ENCODE peak calls at places on chromosomes 13 and 19, in seven cellular contexts. One of them, this sample, is unnamed.

GRCh38 chr13:65854431-65854830 is 1375.7 kb downstream of the PCDH9 start:
- DNase-seq in K562: no peak
- DNase-seq in H1: no peak
- DNase-seq in transverse colon: no peak
- DNase-seq in esophagus muscularis mucosa: no peak
- DNase-seq in stomach: no peak
- DNase-seq in SK-N-SH: no peak
- DNase-seq in this sample: no peak

GRCh38 chr19:38265213-38265861 is 964 bp downstream of the SPINT2 start:
- DNase-seq in esophagus muscularis mucosa: no peak
- DNase-seq in H1: no peak
- DNase-seq in K562: no peak
- DNase-seq in transverse colon: peak
- DNase-seq in SK-N-SH: no peak
- DNase-seq in stomach: peak
- DNase-seq in this sample: peak

GRCh38 chr13:107373551-107373950 is 805.6 kb upstream of the ARGLU1 start:
- DNase-seq in transverse colon: no peak
- DNase-seq in esophagus muscularis mucosa: no peak
- DNase-seq in H1: no peak
- DNase-seq in stomach: no peak
- DNase-seq in K562: no peak
- DNase-seq in SK-N-SH: no peak
- DNase-seq in this sample: no peak

GRCh38 chr19:30335306-30335886 is 36.8 kb upstream of the ZNF536 start:
- DNase-seq in transverse colon: no peak
- DNase-seq in esophagus muscularis mucosa: no peak
- DNase-seq in SK-N-SH: no peak
- DNase-seq in stomach: peak
- DNase-seq in H1: no peak
- DNase-seq in K562: no peak
- DNase-seq in this sample: no peak

GRCh38 chr19:40990972-40991381 is at the start of gene CYP2B6:
- DNase-seq in stomach: no peak
- DNase-seq in transverse colon: peak
- DNase-seq in SK-N-SH: no peak
- DNase-seq in K562: no peak
- DNase-seq in esophagus muscularis mucosa: no peak
- DNase-seq in H1: no peak
- DNase-seq in this sample: no peak

GRCh38 chr13:75486146-75486545 is 4.2 kb upstream of the TBC1D4 start:
- DNase-seq in transverse colon: no peak
- DNase-seq in K562: no peak
- DNase-seq in H1: no peak
- DNase-seq in stomach: no peak
- DNase-seq in esophagus muscularis mucosa: no peak
- DNase-seq in SK-N-SH: no peak
- DNase-seq in this sample: no peak

GRCh38 chr13:27012482-27013197 is 159.0 kb downstream of the USP12 start:
- DNase-seq in esophagus muscularis mucosa: no peak
- DNase-seq in transverse colon: no peak
- DNase-seq in SK-N-SH: no peak
- DNase-seq in H1: peak
- DNase-seq in stomach: no peak
- DNase-seq in K562: no peak
- DNase-seq in this sample: peak

GRCh38 chr19:18479964-18480723 is 41.7 kb downstream of the ELL start:
- DNase-seq in transverse colon: peak
- DNase-seq in K562: no peak
- DNase-seq in H1: no peak
- DNase-seq in stomach: peak
- DNase-seq in esophagus muscularis mucosa: peak
- DNase-seq in SK-N-SH: no peak
- DNase-seq in this sample: no peak

GRCh38 chr19:12779162-12779993 is 4.0 kb upstream of the HOOK2 start:
- DNase-seq in esophagus muscularis mucosa: no peak
- DNase-seq in stomach: no peak
- DNase-seq in H1: no peak
- DNase-seq in K562: no peak
- DNase-seq in SK-N-SH: peak
- DNase-seq in transverse colon: peak
- DNase-seq in this sample: peak

GRCh38 chr19:50896591-50897190 is 14.5 kb downstream of the KLK4 start:
- DNase-seq in K562: peak
- DNase-seq in esophagus muscularis mucosa: no peak
- DNase-seq in transverse colon: no peak
- DNase-seq in H1: no peak
- DNase-seq in stomach: no peak
- DNase-seq in SK-N-SH: no peak
- DNase-seq in this sample: no peak

GRCh38 chr19:10683582-10683981 is 17.7 kb upstream of the QTRT1 start:
- DNase-seq in K562: no peak
- DNase-seq in transverse colon: no peak
- DNase-seq in SK-N-SH: no peak
- DNase-seq in esophagus muscularis mucosa: no peak
- DNase-seq in stomach: no peak
- DNase-seq in H1: no peak
- DNase-seq in this sample: no peak

GRCh38 chr19:33063356-33064116 is 1.2 kb downstream of the RHPN2 start:
- DNase-seq in esophagus muscularis mucosa: no peak
- DNase-seq in SK-N-SH: peak
- DNase-seq in K562: peak
- DNase-seq in transverse colon: peak
- DNase-seq in stomach: peak
- DNase-seq in H1: peak
- DNase-seq in this sample: peak

GRCh38 chr13:68714292-68714691 is 1393.3 kb upstream of the ATXN8OS start:
- DNase-seq in K562: no peak
- DNase-seq in stomach: no peak
- DNase-seq in esophagus muscularis mucosa: no peak
- DNase-seq in H1: no peak
- DNase-seq in transverse colon: no peak
- DNase-seq in SK-N-SH: no peak
- DNase-seq in this sample: no peak

GRCh38 chr13:30466841-30467252 is 1.1 kb upstream of the HMGB1 start:
- DNase-seq in SK-N-SH: no peak
- DNase-seq in transverse colon: no peak
- DNase-seq in K562: no peak
- DNase-seq in H1: no peak
- DNase-seq in esophagus muscularis mucosa: no peak
- DNase-seq in stomach: no peak
- DNase-seq in this sample: no peak

GRCh38 chr13:36674337-36675212 is 755 bp downstream of the SERTM1 start:
- DNase-seq in esophagus muscularis mucosa: no peak
- DNase-seq in transverse colon: no peak
- DNase-seq in stomach: no peak
- DNase-seq in SK-N-SH: peak
- DNase-seq in H1: peak
- DNase-seq in K562: no peak
- DNase-seq in this sample: no peak

GRCh38 chr19:17948967-17949930 is 16.4 kb downstream of the CCDC124 start:
- DNase-seq in H1: peak
- DNase-seq in K562: no peak
- DNase-seq in stomach: no peak
- DNase-seq in esophagus muscularis mucosa: no peak
- DNase-seq in transverse colon: no peak
- DNase-seq in SK-N-SH: no peak
- DNase-seq in this sample: no peak

GRCh38 chr13:44388427-44388826 is 14.8 kb downstream of the SERP2 start:
- DNase-seq in K562: peak
- DNase-seq in stomach: no peak
- DNase-seq in H1: no peak
- DNase-seq in esophagus muscularis mucosa: no peak
- DNase-seq in transverse colon: no peak
- DNase-seq in SK-N-SH: peak
- DNase-seq in this sample: no peak

GRCh38 chr19:35318679-35319448 is 10.1 kb upstream of the CD22 start:
- DNase-seq in SK-N-SH: no peak
- DNase-seq in esophagus muscularis mucosa: no peak
- DNase-seq in H1: no peak
- DNase-seq in transverse colon: peak
- DNase-seq in stomach: peak
- DNase-seq in K562: peak
- DNase-seq in this sample: peak

GRCh38 chr13:112908342-112908741 is 60.7 kb upstream of the MCF2L start:
- DNase-seq in H1: no peak
- DNase-seq in transverse colon: no peak
- DNase-seq in stomach: no peak
- DNase-seq in K562: no peak
- DNase-seq in esophagus muscularis mucosa: no peak
- DNase-seq in SK-N-SH: no peak
- DNase-seq in this sample: no peak

DNA sequence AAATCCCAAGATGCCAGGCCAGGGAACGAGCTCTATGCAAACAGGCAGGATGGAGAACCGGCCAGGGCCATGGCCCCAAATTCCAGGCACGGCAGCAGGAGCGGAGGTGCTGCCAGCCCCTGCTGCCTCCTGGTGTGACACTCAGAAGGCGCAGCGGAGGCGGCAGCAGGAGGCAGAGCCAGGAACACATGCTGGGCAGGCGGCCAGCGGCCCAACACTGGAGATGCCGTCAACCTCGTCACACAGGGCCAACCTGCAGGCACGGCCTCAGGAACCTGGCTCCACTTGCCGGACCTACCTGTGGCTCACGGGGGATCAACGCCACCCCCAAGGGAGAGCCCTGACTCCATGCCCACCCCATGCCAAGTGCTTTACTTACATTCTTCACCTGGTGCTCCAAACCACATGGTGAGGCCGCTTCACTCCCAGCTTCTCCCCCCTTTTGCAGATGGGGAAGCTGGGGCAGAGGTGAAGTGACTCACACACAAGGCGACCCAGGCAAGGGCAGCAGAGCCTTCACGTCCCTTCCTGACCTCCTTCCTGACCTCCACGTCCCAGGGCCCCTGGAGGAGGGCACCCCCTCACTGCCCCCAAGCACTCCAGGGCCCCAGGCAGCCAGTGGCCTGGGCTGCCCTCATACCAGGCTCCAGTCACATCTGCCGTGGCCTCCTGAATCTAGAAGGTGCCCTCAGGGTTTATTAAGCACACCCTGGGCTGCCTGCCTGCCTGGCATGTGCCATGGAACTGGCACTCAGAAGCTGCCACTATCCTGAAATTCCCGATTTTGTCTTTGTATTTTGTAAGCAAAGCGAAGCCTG is 43.5 kb downstream of the GGACT start:
- DNase-seq in stomach: peak
- DNase-seq in K562: no peak
- DNase-seq in H1: peak
- DNase-seq in transverse colon: no peak
- DNase-seq in SK-N-SH: no peak
- DNase-seq in esophagus muscularis mucosa: no peak
- DNase-seq in this sample: peak
- TF ChIP-seq EP300 in stomach: no peak
- TF ChIP-seq EP300 in K562: no peak
- TF ChIP-seq EP300 in H1: no peak
- TF ChIP-seq EP300 in transverse colon: no peak
- TF ChIP-seq EP300 in SK-N-SH: no peak
- TF ChIP-seq EP300 in esophagus muscularis mucosa: no peak
- TF ChIP-seq EP300 in this sample: no peak

GRCh38 chr19:5693195-5694166 is 3.4 kb downstream of the RPL36 start:
- DNase-seq in transverse colon: no peak
- DNase-seq in esophagus muscularis mucosa: no peak
- DNase-seq in SK-N-SH: peak
- DNase-seq in H1: no peak
- DNase-seq in K562: no peak
- DNase-seq in stomach: no peak
- DNase-seq in this sample: no peak
- TF ChIP-seq POLR2AphosphoS5 in transverse colon: no peak
- TF ChIP-seq POLR2AphosphoS5 in esophagus muscularis mucosa: no peak
- TF ChIP-seq POLR2AphosphoS5 in SK-N-SH: no peak
- TF ChIP-seq POLR2AphosphoS5 in H1: peak
- TF ChIP-seq POLR2AphosphoS5 in K562: no peak
- TF ChIP-seq POLR2AphosphoS5 in stomach: no peak
- TF ChIP-seq POLR2AphosphoS5 in this sample: no peak

GRCh38 chr19:45456500-45456815 is 11.3 kb upstream of the FOSB start:
- DNase-seq in K562: no peak
- DNase-seq in H1: no peak
- DNase-seq in stomach: no peak
- DNase-seq in esophagus muscularis mucosa: no peak
- DNase-seq in transverse colon: no peak
- DNase-seq in SK-N-SH: no peak
- DNase-seq in this sample: no peak

GRCh38 chr19:45451850-45452387 is 15.9 kb upstream of the FOSB start:
- DNase-seq in transverse colon: no peak
- DNase-seq in SK-N-SH: no peak
- DNase-seq in stomach: no peak
- DNase-seq in esophagus muscularis mucosa: no peak
- DNase-seq in K562: no peak
- DNase-seq in H1: no peak
- DNase-seq in this sample: no peak

GRCh38 chr19:45457776-45458175 is 10.0 kb upstream of the FOSB start:
- DNase-seq in stomach: no peak
- DNase-seq in H1: no peak
- DNase-seq in transverse colon: no peak
- DNase-seq in esophagus muscularis mucosa: no peak
- DNase-seq in SK-N-SH: no peak
- DNase-seq in K562: no peak
- DNase-seq in this sample: no peak

GRCh38 chr19:45451181-45451849 is 16.5 kb upstream of the FOSB start:
- DNase-seq in K562: no peak
- DNase-seq in transverse colon: peak
- DNase-seq in SK-N-SH: no peak
- DNase-seq in H1: no peak
- DNase-seq in esophagus muscularis mucosa: no peak
- DNase-seq in stomach: peak
- DNase-seq in this sample: no peak

GRCh38 chr19:45455707-45456499 is 11.9 kb upstream of the FOSB start:
- DNase-seq in K562: peak
- DNase-seq in SK-N-SH: peak
- DNase-seq in H1: peak
- DNase-seq in stomach: peak
- DNase-seq in esophagus muscularis mucosa: peak
- DNase-seq in transverse colon: peak
- DNase-seq in this sample: peak
- TF ChIP-seq EP300 in K562: no peak
- TF ChIP-seq EP300 in SK-N-SH: no peak
- TF ChIP-seq EP300 in H1: no peak
- TF ChIP-seq EP300 in stomach: peak
- TF ChIP-seq EP300 in esophagus muscularis mucosa: peak
- TF ChIP-seq EP300 in transverse colon: peak
- TF ChIP-seq EP300 in this sample: no peak

DNA sequence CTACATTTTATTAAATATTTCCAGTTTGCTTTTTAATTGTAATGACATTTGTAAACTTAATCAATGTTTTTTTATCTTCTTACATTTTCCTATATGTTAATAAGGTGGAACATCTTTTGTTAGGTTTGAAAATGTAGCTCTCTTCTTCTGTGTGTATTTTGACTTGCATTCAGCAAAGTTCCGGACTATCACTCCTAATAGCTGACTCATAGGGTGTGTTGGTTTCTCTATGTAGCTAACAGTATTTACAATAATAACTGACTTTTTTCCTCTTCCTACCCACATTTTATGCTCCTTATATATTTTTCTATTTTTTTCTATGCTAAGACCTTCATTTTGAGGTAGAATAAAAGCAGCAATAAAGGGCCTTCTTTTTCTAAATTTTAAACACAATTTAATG is 28.1 kb downstream of the MYO16 start:
- DNase-seq in K562: no peak
- DNase-seq in SK-N-SH: no peak
- DNase-seq in stomach: no peak
- DNase-seq in transverse colon: no peak
- DNase-seq in esophagus muscularis mucosa: no peak
- DNase-seq in H1: no peak
- DNase-seq in this sample: no peak
- TF ChIP-seq POLR2AphosphoS5 in K562: no peak
- TF ChIP-seq POLR2AphosphoS5 in SK-N-SH: no peak
- TF ChIP-seq POLR2AphosphoS5 in stomach: no peak
- TF ChIP-seq POLR2AphosphoS5 in transverse colon: no peak
- TF ChIP-seq POLR2AphosphoS5 in esophagus muscularis mucosa: no peak
- TF ChIP-seq POLR2AphosphoS5 in H1: no peak
- TF ChIP-seq POLR2AphosphoS5 in this sample: no peak

This sample was measured in upper lobe of left lung.